ENCODE peak calls at places on chromosomes 16 and 17, in seven cellular contexts. L is psoas muscle, O is transverse colon, Y is endodermal cell, K is nephron progenitor cell, A is tibial nerve, F is neural progenitor cell. X is an unnamed sample.

GRCh38 chr16:15671530-15672117 is 21.6 kb downstream of the NDE1 start:
- DNase-seq in F (no peak), L (no peak), K (no peak), O (no peak), A (no peak), Y (no peak), X (no peak)

GRCh38 chr17:78313735-78314648 is 45.9 kb downstream of the SOCS3 start:
- DNase-seq in K (peak; percentile 63), F (peak; percentile 75), L (peak; percentile 78), Y (peak; percentile 98), O (peak; percentile 92), A (peak; percentile 47), X (no peak)

GRCh38 chr16:10408824-10409381 is 23.0 kb downstream of the ATF7IP2 start:
- DNase-seq in F (no peak), Y (no peak), A (no peak), L (no peak), K (no peak), O (no peak), X (no peak)

GRCh38 chr17:7856081-7856791 is 1.1 kb downstream of the NAA38 start:
- DNase-seq in K (peak; percentile 41), O (peak; percentile 80), F (peak; percentile 57), A (peak; percentile 14), L (peak; percentile 84), Y (peak; percentile 68), X (no peak)

GRCh38 chr17:350706-351435 is 1.7 kb downstream of the RPH3AL start:
- DNase-seq in K (no peak), L (peak; percentile 92), Y (peak; percentile 65), O (peak; percentile 90), A (peak; percentile 82), F (no peak), X (no peak)

GRCh38 chr16:2473999-2474876 is 689 bp upstream of the TBC1D24 start:
- DNase-seq in K (peak; percentile 61), Y (peak; percentile 76), F (peak; percentile 76), A (no peak), O (peak; percentile 62), L (peak; percentile 74), X (peak; percentile 44)

GRCh38 chr17:78899361-78900260 is 3.4 kb downstream of the CEP295NL start:
- DNase-seq in A (no peak), O (no peak), K (no peak), F (peak; percentile 50), Y (peak; percentile 75), L (peak; percentile 48), X (no peak)

GRCh38 chr17:29664743-29665479 is 42.2 kb upstream of the CORO6 start:
- DNase-seq in Y (no peak), A (no peak), L (no peak), F (no peak), O (no peak), K (no peak), X (no peak)

GRCh38 chr17:54882371-54882770 is 18.3 kb upstream of the TOM1L1 start:
- DNase-seq in K (no peak), F (no peak), O (no peak), L (no peak), A (no peak), Y (no peak), X (no peak)

GRCh38 chr16:15517743-15518142 is 83.4 kb downstream of the BMERB1 start:
- DNase-seq in K (no peak), L (no peak), A (no peak), F (no peak), Y (no peak), O (no peak), X (no peak)

GRCh38 chr16:58234831-58235595 is 37.1 kb upstream of the CSNK2A2 start:
- DNase-seq in O (no peak), K (no peak), Y (no peak), F (no peak), L (no peak), A (no peak), X (no peak)

GRCh38 chr17:77453613-77454559 is 313.1 kb downstream of the SEC14L1 start:
- DNase-seq in O (peak; percentile 89), A (no peak), F (no peak), L (no peak), K (no peak), Y (no peak), X (no peak)

GRCh38 chr16:11325404-11326083 is 19.7 kb upstream of the RMI2 start:
- DNase-seq in O (no peak), A (no peak), K (no peak), L (no peak), F (no peak), Y (no peak), X (no peak)

GRCh38 chr16:70778901-70779309 is 22.1 kb downstream of the VAC14 start:
- DNase-seq in F (peak; percentile 92), L (peak; percentile 82), A (peak; percentile 80), K (peak; percentile 82), Y (peak; percentile 92), O (peak; percentile 38), X (no peak)

GRCh38 chr17:49645654-49646053 is 32.2 kb downstream of the SPOP start:
- DNase-seq in F (no peak), L (no peak), A (no peak), K (no peak), O (no peak), Y (no peak), X (no peak)

GRCh38 chr17:19294443-19294842 is 57.3 kb downstream of the EPN2 start:
- DNase-seq in A (no peak), Y (no peak), L (no peak), F (no peak), K (no peak), O (no peak), X (no peak)

GRCh38 chr17:41144846-41145245 is 4.5 kb upstream of the KRTAP4-6 start:
- DNase-seq in Y (no peak), F (no peak), A (no peak), L (no peak), K (no peak), O (no peak), X (no peak)

GRCh38 chr17:41141361-41141760 is 1.0 kb upstream of the KRTAP4-6 start:
- DNase-seq in F (no peak), Y (no peak), K (no peak), L (no peak), O (no peak), A (no peak), X (no peak)

GRCh38 chr17:41145261-41145660 is 4.4 kb downstream of the KRTAP4-5 start:
- DNase-seq in O (no peak), L (no peak), A (no peak), F (no peak), Y (no peak), K (no peak), X (no peak)

DNA sequence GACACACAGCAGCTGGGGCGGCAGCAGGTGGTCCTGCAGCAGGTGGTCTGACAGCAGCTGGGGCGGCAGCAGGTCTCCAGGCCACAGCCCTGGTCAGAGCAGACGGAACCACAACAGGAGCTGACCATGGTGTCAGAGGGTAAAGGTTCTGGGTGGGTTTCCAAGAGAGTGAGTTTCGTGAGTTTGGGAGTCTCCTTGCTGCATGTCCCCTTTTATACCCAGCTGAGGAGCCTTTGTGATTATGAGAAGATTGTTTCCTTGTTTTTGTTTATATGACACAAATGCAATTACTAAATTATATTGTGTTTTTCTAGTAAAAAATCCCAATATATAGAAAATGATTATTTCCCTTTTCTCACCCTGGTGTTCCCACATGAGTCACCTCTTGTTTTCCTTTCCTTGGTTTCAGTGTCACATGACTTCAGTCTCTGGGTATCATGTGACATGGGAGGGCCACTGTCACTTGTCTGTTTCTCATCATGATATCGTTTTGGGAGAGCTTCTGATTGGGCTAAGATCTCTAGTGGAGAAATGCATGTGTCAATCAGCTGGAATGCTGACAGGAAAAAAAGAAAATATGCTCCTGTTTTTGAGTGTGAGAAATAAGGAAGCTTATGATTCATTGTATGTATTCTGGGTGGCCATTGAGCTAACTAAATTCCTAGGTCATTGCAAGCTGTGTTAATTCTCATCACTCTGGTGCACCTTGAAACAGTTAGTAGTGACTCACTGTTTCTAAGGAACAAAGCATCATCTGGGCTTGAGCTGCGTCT is at the start of gene KRTAP4-6:
- DNase-seq in K (no peak), O (no peak), F (no peak), Y (no peak), A (no peak), L (no peak), X (no peak)
- TF ChIP-seq CTCF in K (no peak), O (no peak), F (no peak), Y (no peak), A (no peak), L (no peak), X (no peak)

GRCh38 chr17:81402530-81402941 is 7.3 kb downstream of the BAHCC1 start:
- DNase-seq in A (no peak), K (no peak), Y (no peak), O (no peak), L (no peak), F (no peak), X (no peak)

GRCh38 chr17:81404557-81405165 is 9.4 kb downstream of the BAHCC1 start:
- DNase-seq in A (no peak), L (no peak), F (no peak), K (no peak), O (peak; percentile 59), Y (no peak), X (no peak)

GRCh38 chr17:81403040-81403467 is 7.8 kb downstream of the BAHCC1 start:
- DNase-seq in F (peak; percentile 60), L (no peak), K (no peak), O (no peak), A (no peak), Y (peak; percentile 85), X (no peak)

GRCh38 chr17:81405382-81406005 is 10.2 kb downstream of the BAHCC1 start:
- DNase-seq in L (peak; percentile 73), K (no peak), Y (no peak), A (no peak), F (no peak), O (no peak), X (no peak)

GRCh38 chr17:81403671-81404534 is 8.6 kb downstream of the BAHCC1 start:
- DNase-seq in L (no peak), K (no peak), Y (no peak), F (no peak), O (no peak), A (no peak), X (no peak)
- TF ChIP-seq CTCF in L (no peak), K (no peak), Y (no peak), F (no peak), O (no peak), A (no peak), X (no peak)

GRCh38 chr16:30615358-30616076 is 5.3 kb upstream of the ZNF689 start:
- DNase-seq in O (peak; percentile 82), F (peak; percentile 81), Y (peak; percentile 96), A (no peak), K (peak; percentile 58), L (peak; percentile 70), X (peak; percentile 80)
- TF ChIP-seq CTCF in O (peak; percentile 92), F (peak; percentile 85), Y (peak; percentile 92), A (peak; percentile 37), K (peak; percentile 43), L (no peak), X (peak; percentile 97)

GRCh38 chr17:40303706-40304450 is 5.1 kb upstream of the RARA start:
- DNase-seq in L (peak; percentile 50), A (no peak), O (peak; percentile 37), F (no peak), Y (no peak), K (no peak), X (no peak)

GRCh38 chr17:40303009-40303657 is 5.8 kb upstream of the RARA start:
- DNase-seq in F (peak; percentile 63), K (no peak), L (peak; percentile 19), O (peak; percentile 62), Y (peak; percentile 88), A (no peak), X (peak; percentile 67)

GRCh38 chr17:40304464-40304863 is 4.5 kb upstream of the RARA start:
- DNase-seq in O (no peak), Y (no peak), F (no peak), A (no peak), L (no peak), K (no peak), X (peak; percentile 33)

GRCh38 chr17:40298726-40299125 is 10.3 kb upstream of the RARA start:
- DNase-seq in O (no peak), A (no peak), Y (no peak), K (no peak), L (no peak), F (no peak), X (no peak)

GRCh38 chr17:40301315-40301714 is 7.7 kb upstream of the RARA start:
- DNase-seq in L (peak; percentile 45), Y (peak; percentile 92), A (no peak), O (peak; percentile 43), K (no peak), F (no peak), X (peak; percentile 72)
- TF ChIP-seq CTCF in L (peak; percentile 31), Y (peak; percentile 63), A (no peak), O (peak; percentile 51), K (peak; percentile 11), F (peak; percentile 31), X (peak; percentile 50)